ENCODE peak calls at places on chromosomes 13 and 19, in five cellular contexts. O is neural progenitor cell, F is GM12864, K is lower lobe of right lung, R is kidney. L is an unnamed sample.

GRCh38 chr19:57466489-57466888 is 9.5 kb upstream of the VN1R1 start:
- DNase-seq in O (no peak), F (no peak), K (no peak), R (no peak), L (no peak)

GRCh38 chr13:77338961-77339401 is 12.1 kb upstream of the MYCBP2 start:
- DNase-seq in O (no peak), F (no peak), K (no peak), R (no peak), L (no peak)

GRCh38 chr13:32272021-32272695 is 43.0 kb downstream of the ZAR1L start:
- DNase-seq in O (no peak), F (no peak), K (no peak), R (no peak), L (peak)

GRCh38 chr13:76229281-76229680 is 593.2 kb downstream of the LMO7 start:
- DNase-seq in O (no peak), F (no peak), K (no peak), R (no peak), L (no peak)

GRCh38 chr13:40283666-40284065 is 382.8 kb downstream of the FOXO1 start:
- DNase-seq in O (no peak), F (no peak), K (no peak), R (no peak), L (no peak)

GRCh38 chr13:27533155-27533643 is 82.8 kb upstream of the MTIF3 start:
- DNase-seq in O (peak), F (no peak), K (peak), R (peak), L (peak)

GRCh38 chr19:4730740-4731171 is 7.1 kb upstream of the DPP9 start:
- DNase-seq in O (no peak), F (no peak), K (no peak), R (no peak), L (peak)

GRCh38 chr19:24033962-24034342 is 53.0 kb upstream of the ZNF254 start:
- DNase-seq in O (peak), F (no peak), K (peak), R (peak), L (peak)

GRCh38 chr19:46454244-46454643 is 17.1 kb downstream of the PNMA8A start:
- DNase-seq in O (no peak), F (no peak), K (no peak), R (no peak), L (no peak)

GRCh38 chr13:33548065-33548464 is 262.5 kb upstream of the STARD13 start:
- DNase-seq in O (no peak), F (no peak), K (no peak), R (no peak), L (no peak)

GRCh38 chr13:40653558-40654318 is 12.7 kb downstream of the FOXO1 start:
- DNase-seq in O (peak), F (no peak), K (no peak), R (no peak), L (peak)

GRCh38 chr13:36385471-36385870 is 39.3 kb upstream of the SPART start:
- DNase-seq in O (no peak), F (no peak), K (no peak), R (no peak), L (no peak)

GRCh38 chr13:20159646-20160345 is 1.1 kb downstream of the GJA3 start:
- DNase-seq in O (peak), F (no peak), K (no peak), R (no peak), L (no peak)

GRCh38 chr19:28972144-28972543 is 240.8 kb downstream of the UQCRFS1 start:
- DNase-seq in O (no peak), F (no peak), K (no peak), R (no peak), L (no peak)

GRCh38 chr19:28981994-28982393 is 231.0 kb downstream of the UQCRFS1 start:
- DNase-seq in O (no peak), F (no peak), K (no peak), R (no peak), L (no peak)

GRCh38 chr19:28980236-28980868 is 232.6 kb downstream of the UQCRFS1 start:
- DNase-seq in O (no peak), F (no peak), K (no peak), R (no peak), L (no peak)

GRCh38 chr19:28977826-28978225 is 235.1 kb downstream of the UQCRFS1 start:
- DNase-seq in O (peak), F (no peak), K (no peak), R (no peak), L (no peak)
- TF ChIP-seq CTCF in O (peak), F (no peak), K (no peak), R (no peak), L (no peak)

DNA sequence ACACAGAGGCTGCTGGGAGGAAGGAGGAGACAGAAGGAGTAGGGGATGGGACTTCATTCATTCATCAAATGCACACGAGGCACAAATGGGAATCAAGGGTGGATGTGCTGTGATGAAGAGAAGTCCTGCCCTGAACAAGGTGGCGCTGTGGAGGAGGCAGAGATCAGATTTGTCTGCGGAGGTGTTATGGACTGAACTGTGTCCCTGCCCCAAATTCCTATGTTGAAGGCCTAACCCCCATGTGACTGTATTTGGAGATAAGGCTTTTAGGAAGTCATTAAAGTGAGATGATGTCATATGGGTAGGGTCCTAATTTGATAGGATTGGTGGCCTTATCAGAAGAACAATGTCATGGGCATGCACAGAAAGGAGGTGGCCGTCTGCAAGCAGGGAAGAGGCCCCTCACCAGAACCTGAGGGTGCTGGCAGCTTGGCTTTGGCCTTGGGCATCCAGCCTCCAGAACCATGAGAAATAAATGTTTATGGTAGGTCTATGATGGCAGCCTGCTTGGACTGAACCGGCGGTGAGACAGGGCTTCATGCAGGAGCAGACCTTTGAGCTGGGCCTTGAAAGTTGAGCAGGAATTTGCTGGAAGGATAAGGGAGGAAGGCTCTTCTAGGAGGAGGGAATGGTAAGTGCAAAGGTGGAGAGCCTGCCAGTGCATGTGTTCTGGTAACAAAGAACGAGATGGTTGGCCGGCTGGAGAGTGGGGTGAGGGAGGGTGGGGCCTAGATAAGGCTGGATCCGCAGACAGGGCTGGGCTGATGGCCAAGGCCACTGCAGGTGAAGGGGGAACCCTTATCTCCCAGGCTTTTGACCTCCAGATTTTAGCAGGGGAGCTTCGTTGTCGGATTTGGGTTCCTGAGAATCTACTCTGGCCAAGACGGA is 2.7 kb upstream of the CEBPA start:
- DNase-seq in O (no peak), F (no peak), K (peak), R (no peak), L (no peak)
- TF ChIP-seq CTCF in O (no peak), F (peak), K (no peak), R (no peak), L (no peak)

GRCh38 chr19:7679017-7679720 is 1.5 kb upstream of the TRAPPC5 start:
- DNase-seq in O (no peak), F (peak), K (peak), R (no peak), L (peak)
- TF ChIP-seq CTCF in O (no peak), F (peak), K (no peak), R (peak), L (peak)

DNA sequence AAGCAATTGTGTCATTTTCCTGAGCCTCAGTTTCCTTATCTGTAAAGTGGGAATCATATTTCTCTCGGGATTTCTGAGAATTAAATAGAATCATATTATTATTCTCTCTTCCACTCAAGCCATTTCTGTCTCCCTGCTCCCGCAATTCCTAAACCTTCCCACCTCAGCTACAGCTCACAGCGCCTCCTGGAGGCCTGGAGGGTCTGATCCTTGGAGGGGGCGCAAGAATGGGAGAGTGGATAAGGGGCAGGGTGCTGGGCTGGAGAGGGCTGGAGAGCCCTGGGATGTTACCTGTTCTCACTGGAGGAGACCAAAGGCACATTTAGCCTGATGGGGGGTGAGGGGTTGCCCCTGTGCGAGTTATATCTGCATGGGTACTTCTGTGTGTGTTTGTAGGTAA is 31.1 kb upstream of the CYP2S1 start:
- DNase-seq in O (no peak), F (no peak), K (no peak), R (no peak), L (no peak)
- TF ChIP-seq CTCF in O (peak), F (peak), K (no peak), R (no peak), L (no peak)

DNA sequence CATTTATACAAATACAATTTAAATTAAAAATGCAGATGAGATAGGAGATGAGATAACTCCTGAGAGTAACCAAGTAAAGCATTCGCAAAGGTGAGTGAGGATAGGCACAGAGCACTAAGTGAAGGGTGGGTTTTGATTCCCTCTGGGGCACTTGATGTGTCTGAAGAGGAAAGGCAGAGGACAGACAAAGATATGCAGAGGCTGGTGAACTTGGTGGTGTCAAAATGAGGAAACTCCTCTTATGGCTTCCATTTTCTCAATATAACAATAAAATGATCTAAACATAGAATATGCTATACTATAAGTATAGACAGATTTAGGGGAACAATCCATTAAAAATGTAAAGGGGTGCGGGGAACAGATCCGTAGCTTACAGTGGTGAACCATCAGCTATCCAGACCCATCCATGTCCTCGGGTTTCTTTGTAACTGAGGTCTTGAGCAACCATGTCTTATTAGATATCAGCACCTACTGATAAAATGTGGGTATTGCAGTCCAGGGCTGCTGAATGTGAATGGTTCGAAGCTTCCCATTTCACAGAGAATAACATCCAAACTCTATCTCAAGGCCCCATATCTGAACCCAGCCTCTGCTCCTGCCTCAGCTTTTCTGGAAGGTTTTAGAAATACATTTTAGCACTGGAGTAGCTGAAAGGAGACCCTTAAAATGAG is 73.9 kb upstream of the SLC10A2 start:
- DNase-seq in O (peak), F (peak), K (no peak), R (no peak), L (peak)
- TF ChIP-seq CTCF in O (peak), F (peak), K (no peak), R (peak), L (no peak)

GRCh38 chr19:48630289-48631036 is 6.7 kb downstream of the DBP start:
- DNase-seq in O (peak), F (no peak), K (peak), R (peak), L (no peak)
- TF ChIP-seq CTCF in O (peak), F (no peak), K (peak), R (no peak), L (no peak)